ENCODE peak calls at places on chromosomes 6 and 20, in five cellular contexts. One of them, this sample, is unnamed.

GRCh38 chr6:155448823-155449789 is 6.5 kb downstream of the NOX3 start:
- DNase-seq in neural progenitor cell: no peak
- DNase-seq in kidney: no peak
- DNase-seq in mesendoderm: peak; percentile 83
- DNase-seq in neuronal stem cell: no peak
- DNase-seq in this sample: no peak

GRCh38 chr6:130366011-130366963 is at the start of gene TMEM200A:
- DNase-seq in neural progenitor cell: peak; percentile 78
- DNase-seq in kidney: peak; percentile 85
- DNase-seq in mesendoderm: peak; percentile 79
- DNase-seq in neuronal stem cell: peak; percentile 49
- DNase-seq in this sample: peak; percentile 54

GRCh38 chr20:51760905-51761544 is 7.2 kb downstream of the ATP9A start:
- DNase-seq in neural progenitor cell: peak; percentile 23
- DNase-seq in kidney: no peak
- DNase-seq in mesendoderm: peak; percentile 24
- DNase-seq in neuronal stem cell: no peak
- DNase-seq in this sample: no peak

GRCh38 chr6:166456360-166457156 is 73.8 kb upstream of the MPC1 start:
- DNase-seq in neural progenitor cell: peak; percentile 54
- DNase-seq in kidney: no peak
- DNase-seq in mesendoderm: peak; percentile 61
- DNase-seq in neuronal stem cell: no peak
- DNase-seq in this sample: no peak

GRCh38 chr20:62922451-62922921 is 3.8 kb downstream of the DIDO1 start:
- DNase-seq in neural progenitor cell: no peak
- DNase-seq in kidney: no peak
- DNase-seq in mesendoderm: no peak
- DNase-seq in neuronal stem cell: no peak
- DNase-seq in this sample: no peak

GRCh38 chr20:32438331-32438858 is 80.3 kb downstream of the ASXL1 start:
- DNase-seq in neural progenitor cell: no peak
- DNase-seq in kidney: peak; percentile 58
- DNase-seq in mesendoderm: no peak
- DNase-seq in neuronal stem cell: no peak
- DNase-seq in this sample: no peak

GRCh38 chr20:51643390-51643789 is 100.9 kb upstream of the NFATC2 start:
- DNase-seq in neural progenitor cell: no peak
- DNase-seq in kidney: no peak
- DNase-seq in mesendoderm: no peak
- DNase-seq in neuronal stem cell: no peak
- DNase-seq in this sample: no peak

GRCh38 chr6:16514249-16514648 is 247.0 kb downstream of the ATXN1 start:
- DNase-seq in neural progenitor cell: peak; percentile 42
- DNase-seq in kidney: no peak
- DNase-seq in mesendoderm: peak; percentile 81
- DNase-seq in neuronal stem cell: no peak
- DNase-seq in this sample: no peak

DNA sequence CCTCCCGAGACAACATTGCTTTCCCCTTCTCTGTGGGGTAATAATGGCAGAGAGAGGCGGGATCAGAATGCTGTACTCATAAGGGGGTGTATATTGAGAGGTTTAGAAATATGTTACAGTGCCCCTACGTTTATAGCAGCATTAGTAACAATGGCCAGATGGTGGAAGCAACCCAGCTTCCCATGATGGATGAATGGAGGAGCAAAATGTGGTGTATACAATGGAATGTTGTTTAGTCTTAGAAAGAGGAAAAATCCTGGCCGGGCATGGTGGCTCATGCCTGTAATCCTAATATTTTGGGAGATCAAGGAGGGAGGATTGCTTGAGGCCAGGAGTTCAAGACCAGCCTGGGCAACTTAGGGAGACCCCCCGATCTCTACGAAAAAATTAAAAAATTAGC is 12.9 kb downstream of the BANF2 start:
- DNase-seq in neural progenitor cell: no peak
- DNase-seq in kidney: no peak
- DNase-seq in mesendoderm: no peak
- DNase-seq in neuronal stem cell: no peak
- DNase-seq in this sample: no peak
- H3K9ac ChIP-seq in neural progenitor cell: no peak overlapping the region
- H3K9ac ChIP-seq in kidney: no peak overlapping the region
- H3K9ac ChIP-seq in mesendoderm: no peak overlapping the region
- H3K9ac ChIP-seq in neuronal stem cell: no peak overlapping the region
- H3K9ac ChIP-seq in this sample: no peak overlapping the region

GRCh38 chr6:132512342-132512637 is 626 bp downstream of the STX7 start:
- DNase-seq in neural progenitor cell: no peak
- DNase-seq in kidney: no peak
- DNase-seq in mesendoderm: no peak
- DNase-seq in neuronal stem cell: no peak
- DNase-seq in this sample: no peak
- H3K27ac ChIP-seq in neural progenitor cell: no peak overlapping the region
- H3K27ac ChIP-seq in kidney: peak overlapping the region; percentile 89
- H3K27ac ChIP-seq in mesendoderm: peak overlapping the region; percentile 5
- H3K27ac ChIP-seq in neuronal stem cell: no peak overlapping the region
- H3K27ac ChIP-seq in this sample: peak overlapping the region; percentile 95

GRCh38 chr20:43529457-43530153 is 22.1 kb downstream of the L3MBTL1 start:
- DNase-seq in neural progenitor cell: no peak
- DNase-seq in kidney: no peak
- DNase-seq in mesendoderm: no peak
- DNase-seq in neuronal stem cell: no peak
- DNase-seq in this sample: no peak

GRCh38 chr20:43529051-43529450 is 21.6 kb downstream of the L3MBTL1 start:
- DNase-seq in neural progenitor cell: no peak
- DNase-seq in kidney: no peak
- DNase-seq in mesendoderm: no peak
- DNase-seq in neuronal stem cell: no peak
- DNase-seq in this sample: no peak

GRCh38 chr20:43531091-43531443 is 23.6 kb downstream of the L3MBTL1 start:
- DNase-seq in neural progenitor cell: no peak
- DNase-seq in kidney: no peak
- DNase-seq in mesendoderm: no peak
- DNase-seq in neuronal stem cell: no peak
- DNase-seq in this sample: no peak

GRCh38 chr20:43532416-43533055 is 25.0 kb downstream of the L3MBTL1 start:
- DNase-seq in neural progenitor cell: no peak
- DNase-seq in kidney: no peak
- DNase-seq in mesendoderm: no peak
- DNase-seq in neuronal stem cell: no peak
- DNase-seq in this sample: no peak

DNA sequence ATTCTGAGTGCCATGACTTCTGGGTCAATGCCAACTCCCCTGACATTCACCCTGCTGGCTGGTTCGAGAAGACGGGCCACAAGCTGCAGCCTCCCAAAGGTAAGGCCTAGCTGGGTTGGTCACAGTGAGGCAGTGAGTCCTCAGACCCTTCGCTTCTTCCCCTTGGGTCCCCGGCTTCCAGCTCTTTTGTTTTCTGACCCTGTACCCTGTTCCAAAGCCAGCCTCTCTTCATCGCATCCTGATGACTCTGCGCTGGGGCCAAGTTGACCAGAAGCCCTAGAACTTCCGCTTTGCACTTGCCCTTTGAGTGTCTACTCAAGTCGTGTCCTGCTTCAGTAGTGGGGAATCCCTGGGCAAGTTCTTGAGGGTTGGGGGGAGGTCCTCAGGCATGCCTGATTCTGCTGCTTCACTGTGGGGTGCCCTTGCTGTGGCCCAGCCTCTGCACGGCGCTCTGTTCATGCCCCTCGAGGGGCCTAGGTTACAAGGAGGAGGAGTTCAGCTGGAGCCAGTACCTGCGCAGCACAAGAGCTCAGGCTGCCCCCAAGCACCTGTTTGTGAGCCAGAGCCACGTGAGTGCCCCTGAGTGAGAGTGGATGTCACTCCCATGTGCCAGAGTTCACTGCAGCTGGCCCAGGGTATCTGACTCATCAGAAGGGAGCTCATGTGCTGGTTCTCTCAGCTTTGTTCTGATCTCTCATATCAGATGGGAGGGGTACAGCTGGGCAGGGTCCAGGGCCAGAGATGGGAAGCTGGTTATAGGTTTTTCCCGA is 23.0 kb downstream of the L3MBTL1 start:
- DNase-seq in neural progenitor cell: no peak
- DNase-seq in kidney: no peak
- DNase-seq in mesendoderm: no peak
- DNase-seq in neuronal stem cell: no peak
- DNase-seq in this sample: no peak
- H3K9ac ChIP-seq in neural progenitor cell: no peak overlapping the region
- H3K9ac ChIP-seq in kidney: no peak overlapping the region
- H3K9ac ChIP-seq in mesendoderm: no peak overlapping the region
- H3K9ac ChIP-seq in neuronal stem cell: peak overlapping the region; percentile 24
- H3K9ac ChIP-seq in this sample: no peak overlapping the region

GRCh38 chr6:137869781-137870180 is 2.7 kb downstream of the TNFAIP3 start:
- DNase-seq in neural progenitor cell: no peak
- DNase-seq in kidney: no peak
- DNase-seq in mesendoderm: no peak
- DNase-seq in neuronal stem cell: no peak
- DNase-seq in this sample: no peak

GRCh38 chr6:137872071-137872470 is 5.0 kb downstream of the TNFAIP3 start:
- DNase-seq in neural progenitor cell: no peak
- DNase-seq in kidney: no peak
- DNase-seq in mesendoderm: no peak
- DNase-seq in neuronal stem cell: no peak
- DNase-seq in this sample: no peak

GRCh38 chr6:137870744-137871247 is 3.7 kb downstream of the TNFAIP3 start:
- DNase-seq in neural progenitor cell: peak; percentile 65
- DNase-seq in kidney: no peak
- DNase-seq in mesendoderm: no peak
- DNase-seq in neuronal stem cell: no peak
- DNase-seq in this sample: no peak

GRCh38 chr6:137870286-137870685 is 3.2 kb downstream of the TNFAIP3 start:
- DNase-seq in neural progenitor cell: no peak
- DNase-seq in kidney: no peak
- DNase-seq in mesendoderm: no peak
- DNase-seq in neuronal stem cell: no peak
- DNase-seq in this sample: no peak

DNA sequence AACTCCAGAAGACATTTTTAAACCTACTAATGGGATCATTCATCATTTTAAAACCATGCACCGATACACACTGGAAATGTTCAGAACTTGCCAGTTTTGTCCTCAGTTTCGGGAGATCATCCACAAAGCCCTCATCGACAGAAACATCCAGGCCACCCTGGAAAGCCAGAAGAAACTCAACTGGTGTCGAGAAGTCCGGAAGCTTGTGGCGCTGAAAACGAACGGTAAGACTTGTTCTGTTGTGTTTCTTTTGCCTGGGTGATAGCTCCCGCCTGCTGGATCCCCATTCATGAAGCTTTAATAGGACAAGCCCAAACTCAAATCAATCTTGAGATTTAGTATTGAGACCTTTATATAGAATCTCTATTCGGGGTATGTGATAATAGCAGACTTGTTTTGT is 4.2 kb downstream of the TNFAIP3 start:
- DNase-seq in neural progenitor cell: no peak
- DNase-seq in kidney: no peak
- DNase-seq in mesendoderm: no peak
- DNase-seq in neuronal stem cell: no peak
- DNase-seq in this sample: no peak
- H3K27ac ChIP-seq in neural progenitor cell: peak overlapping the region; percentile 15
- H3K27ac ChIP-seq in kidney: no peak overlapping the region
- H3K27ac ChIP-seq in mesendoderm: no peak overlapping the region
- H3K27ac ChIP-seq in neuronal stem cell: no peak overlapping the region
- H3K27ac ChIP-seq in this sample: peak overlapping the region; percentile 76

This sample was measured in colonic mucosa.